ENCODE peak calls at places on chromosome 1, in six cellular contexts. N is H1, Z is K562, E is GM12891, H is GM12878, O is HepG2. Y is an unnamed sample.

GRCh38 chr1:87894041-87894440 is 565.4 kb downstream of the LMO4 start:
- DNase-seq in H (no peak), O (no peak), E (no peak), N (no peak), Z (no peak), Y (no peak)

GRCh38 chr1:53260631-53261247 is 22.4 kb upstream of the MAGOH start:
- DNase-seq in N (no peak), O (no peak), E (no peak), Z (no peak), H (no peak), Y (no peak)

GRCh38 chr1:33169290-33170055 is 12.4 kb downstream of the TRIM62 start:
- DNase-seq in E (no peak), Z (no peak), N (no peak), O (no peak), H (no peak), Y (no peak)

GRCh38 chr1:202760589-202760988 is 47.6 kb downstream of the KDM5B start:
- DNase-seq in O (no peak), N (no peak), E (no peak), H (no peak), Z (no peak), Y (no peak)

GRCh38 chr1:23951646-23952095 is 8.0 kb upstream of the PNRC2 start:
- DNase-seq in N (no peak), H (no peak), Z (no peak), O (peak; percentile 86), E (no peak), Y (no peak)

GRCh38 chr1:97271906-97272788 is 550.6 kb downstream of the PTBP2 start:
- DNase-seq in Z (no peak), N (no peak), E (no peak), O (no peak), H (no peak), Y (no peak)

GRCh38 chr1:207845109-207845508 is 65.8 kb downstream of the CD34 start:
- DNase-seq in H (no peak), Z (no peak), N (no peak), E (no peak), O (no peak), Y (no peak)

GRCh38 chr1:93143729-93144229 is 36.4 kb downstream of the TMED5 start:
- DNase-seq in Z (no peak), H (no peak), O (no peak), E (no peak), N (no peak), Y (no peak)

GRCh38 chr1:196723325-196724185 is 51.1 kb upstream of the CFHR3 start:
- DNase-seq in Z (peak; percentile 77), N (peak; percentile 53), H (no peak), O (peak; percentile 67), E (peak; percentile 1), Y (no peak)

GRCh38 chr1:244192336-244192735 is 141.3 kb downstream of the ZBTB18 start:
- DNase-seq in N (no peak), E (no peak), Z (no peak), O (no peak), H (no peak), Y (no peak)

GRCh38 chr1:61638296-61638695 is 86.6 kb downstream of the TM2D1 start:
- DNase-seq in N (no peak), H (no peak), E (no peak), Z (no peak), O (no peak), Y (no peak)

DNA sequence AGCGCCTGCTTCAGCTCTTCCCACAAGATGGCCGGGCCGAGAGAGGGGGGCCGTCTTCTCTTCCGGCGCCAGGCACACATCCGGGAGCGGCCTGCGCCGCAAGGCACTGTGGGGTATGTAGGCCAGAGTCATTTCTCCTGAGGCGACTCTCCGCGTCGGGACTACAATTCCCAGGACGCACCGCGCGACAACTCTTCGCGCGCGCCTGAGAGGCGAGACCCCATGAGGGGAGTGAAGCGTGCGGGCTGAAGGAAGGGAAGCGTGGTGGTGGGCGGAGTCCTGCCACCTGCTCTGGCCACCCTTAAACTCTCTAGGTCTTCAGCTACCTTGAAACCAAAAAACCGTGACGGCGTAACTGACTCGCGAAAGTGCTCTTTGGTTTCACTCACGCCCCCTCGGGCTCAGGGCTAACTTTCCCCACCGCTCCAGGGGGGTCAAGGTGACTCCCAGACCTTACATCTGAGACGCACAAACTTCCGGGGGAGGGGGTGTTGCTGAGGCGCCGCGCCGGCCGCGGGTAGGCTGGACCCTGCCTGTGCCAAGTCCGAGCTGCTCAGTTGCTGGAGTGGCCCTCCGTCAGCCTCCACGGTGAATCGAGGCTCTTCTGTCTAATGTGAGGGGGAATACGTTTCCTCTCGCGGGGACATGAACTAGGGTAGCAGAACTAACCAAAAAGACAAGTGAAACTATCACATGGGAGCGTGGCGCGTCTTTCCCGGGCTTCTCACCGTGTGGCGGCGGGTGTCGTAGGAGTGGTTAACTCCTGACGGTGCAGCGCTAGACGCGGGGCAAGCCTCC is at the start of gene SERBP1:
- DNase-seq in O (peak; percentile 96), E (peak; percentile 79), N (peak; percentile 95), H (peak; percentile 98), Z (peak; percentile 99), Y (peak; percentile 82)
- TF ChIP-seq POLR2A in O (peak; percentile 79), E (peak; percentile 62), N (peak; percentile 74), H (peak; percentile 59), Z (peak; percentile 93), Y (peak; percentile 30)

DNA sequence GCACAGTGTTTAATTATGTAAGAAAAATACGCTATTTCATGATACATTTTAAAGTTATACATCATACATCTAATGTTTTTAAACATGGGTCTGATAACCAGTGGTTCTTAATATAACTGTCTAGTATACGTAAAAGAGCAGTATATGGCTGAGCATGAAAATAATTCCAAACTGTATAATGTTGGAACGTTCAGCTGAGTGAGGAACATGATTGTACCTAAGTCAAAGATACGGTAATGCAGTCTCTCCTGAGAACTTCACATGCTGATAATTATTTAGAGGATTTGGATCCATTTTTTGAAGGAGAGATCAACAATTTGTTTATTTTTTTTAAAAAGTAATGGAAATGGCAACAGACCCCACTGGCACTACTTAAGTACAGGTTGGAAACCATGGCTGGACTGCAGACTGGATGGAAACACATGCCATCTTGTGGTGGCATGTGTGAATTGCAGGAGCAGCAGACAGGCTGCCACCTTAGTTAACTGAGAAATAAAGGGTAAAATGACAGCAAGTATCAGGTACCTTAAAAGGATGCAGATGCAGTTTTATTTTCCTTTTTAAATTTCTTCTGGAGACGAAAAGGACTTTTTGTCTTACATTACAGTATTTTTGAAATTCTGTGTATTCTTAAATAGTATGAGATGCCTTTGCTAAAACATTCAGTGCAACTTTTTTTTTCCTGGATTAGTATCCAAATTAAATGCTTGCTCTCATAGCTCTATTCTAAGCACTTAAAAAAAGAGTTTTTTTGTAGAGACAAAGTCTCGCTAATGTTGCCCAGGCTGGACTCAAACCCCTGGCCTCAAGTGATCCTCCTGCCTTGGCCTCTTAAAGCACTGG is 73.8 kb downstream of the MTR start:
- DNase-seq in N (peak; percentile 27), Z (peak; percentile 80), O (peak; percentile 60), H (peak; percentile 17), E (peak; percentile 20), Y (peak; percentile 19)
- TF ChIP-seq TAF1 in N (no peak), Z (no peak), O (no peak), H (no peak), E (no peak), Y (no peak)

GRCh38 chr1:230458509-230458908 is 32.4 kb upstream of the PGBD5 start:
- DNase-seq in E (no peak), H (no peak), O (no peak), N (no peak), Z (no peak), Y (no peak)
- TF ChIP-seq POLR2A in E (no peak), H (no peak), O (no peak), N (no peak), Z (no peak), Y (no peak)

GRCh38 chr1:7418442-7419080 is 352.5 kb upstream of the VAMP3 start:
- DNase-seq in Z (no peak), O (no peak), N (no peak), H (no peak), E (no peak), Y (peak; percentile 1)
- TF ChIP-seq TAF1 in Z (no peak), O (no peak), N (no peak), H (no peak), E (no peak), Y (no peak)

DNA sequence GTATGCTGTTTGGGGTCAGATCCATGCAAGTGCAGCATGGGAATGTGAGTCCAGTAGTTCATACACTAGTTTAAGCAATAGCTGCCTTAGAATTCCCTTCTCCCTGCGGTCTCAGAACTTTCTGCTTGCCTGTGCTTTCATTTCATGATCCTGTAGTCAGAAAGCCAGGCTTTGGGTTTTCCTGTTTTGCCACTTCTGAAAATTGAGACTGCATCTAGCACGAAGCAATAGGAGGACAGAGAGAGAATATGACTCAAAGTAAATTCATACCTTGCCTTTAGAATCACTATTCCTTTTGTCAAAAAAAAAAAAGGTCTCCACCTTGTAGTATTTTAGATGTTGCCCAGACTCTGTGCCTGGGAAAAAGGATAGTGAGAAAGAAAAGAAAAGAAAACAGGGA is 161.2 kb upstream of the SNX7 start:
- DNase-seq in H (no peak), Z (no peak), O (no peak), N (no peak), E (no peak), Y (no peak)
- TF ChIP-seq POLR2A in H (no peak), Z (no peak), O (no peak), N (no peak), E (no peak), Y (no peak)

GRCh38 chr1:46171351-46171750 is 3.5 kb upstream of the TSPAN1 start:
- DNase-seq in H (no peak), O (no peak), N (no peak), Z (no peak), E (no peak), Y (no peak)
- TF ChIP-seq TAF1 in H (no peak), O (no peak), N (no peak), Z (no peak), E (no peak), Y (no peak)

GRCh38 chr1:1599030-1599916 is 662 bp downstream of the FNDC10 start:
- DNase-seq in N (no peak), H (no peak), Z (peak; percentile 70), E (peak; percentile 55), O (no peak), Y (peak; percentile 57)
- TF ChIP-seq POLR2A in N (no peak), H (no peak), Z (no peak), E (no peak), O (no peak), Y (no peak)

DNA sequence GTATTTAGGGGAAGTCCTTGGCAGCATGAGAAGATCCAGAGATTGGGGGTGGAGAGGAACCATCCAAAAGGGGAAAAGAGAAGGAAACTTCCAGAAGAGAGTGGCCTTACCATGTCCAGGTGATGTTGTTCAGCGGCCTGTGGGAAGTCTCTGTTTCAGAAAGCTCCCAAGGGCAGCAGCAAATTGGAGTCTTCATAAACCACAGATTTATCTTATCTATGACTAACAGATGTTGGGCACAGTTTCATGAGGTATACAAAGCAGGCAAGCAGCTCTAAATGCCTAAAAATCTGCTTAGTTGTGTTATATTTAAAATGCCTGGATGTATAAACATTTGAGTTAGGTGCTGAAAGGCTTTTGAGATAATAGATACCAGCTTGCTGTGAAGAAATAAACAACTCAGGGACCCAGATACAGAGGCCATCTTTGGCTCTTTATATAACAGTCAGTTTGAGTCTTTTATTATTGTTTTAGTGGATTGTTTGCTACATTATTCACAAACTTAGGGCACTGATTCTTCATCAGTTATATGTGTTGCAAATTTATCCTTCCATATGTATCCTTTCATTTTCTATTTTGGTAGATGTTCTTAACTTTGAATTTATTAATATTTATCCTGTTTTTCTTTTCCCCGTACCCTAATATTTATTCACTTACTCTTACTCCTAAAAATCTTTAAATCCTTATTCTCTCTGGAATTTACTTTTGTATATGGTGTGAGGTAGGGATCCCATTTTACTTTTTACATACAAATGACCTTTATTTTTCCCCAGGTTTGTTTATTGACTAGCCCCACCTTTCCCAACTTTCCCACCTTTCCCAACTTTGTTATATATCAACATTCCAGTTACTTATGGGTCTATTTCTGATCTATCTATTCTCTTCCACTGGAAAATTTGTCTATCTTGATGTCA is 21.4 kb upstream of the ADAR start:
- DNase-seq in Z (peak; percentile 77), O (no peak), H (no peak), N (no peak), E (no peak), Y (no peak)
- TF ChIP-seq TAF1 in Z (no peak), O (no peak), H (no peak), N (no peak), E (no peak), Y (no peak)

GRCh38 chr1:111738436-111739221 is 566 bp downstream of the INKA2 start:
- DNase-seq in H (no peak), E (peak; percentile 40), O (peak; percentile 42), N (no peak), Z (peak; percentile 32), Y (peak; percentile 40)
- TF ChIP-seq POLR2A in H (peak; percentile 61), E (no peak), O (no peak), N (no peak), Z (no peak), Y (no peak)

Y was measured in GM12892.